ENCODE peak calls at places on chromosomes 16 and 17, in four cellular contexts. C is H1, K is K562, A is HepG2. L is an unnamed sample.

GRCh38 chr16:5200123-5200522 is 102.5 kb upstream of the EEF2KMT start:
- DNase-seq in C (no peak), K (no peak), A (no peak), L (no peak)

GRCh38 chr16:52629296-52629695 is 82.4 kb upstream of the TOX3 start:
- DNase-seq in C (no peak), K (no peak), A (no peak), L (no peak)

GRCh38 chr17:79974786-79975497 is 60.7 kb downstream of the TBC1D16 start:
- DNase-seq in C (peak), K (peak), A (no peak), L (no peak)

GRCh38 chr16:22386976-22387375 is 12.6 kb upstream of the CDR2 start:
- DNase-seq in C (no peak), K (no peak), A (no peak), L (no peak)

GRCh38 chr16:53094013-53094630 is 39.3 kb downstream of the CHD9 start:
- DNase-seq in C (no peak), K (peak), A (no peak), L (peak)

GRCh38 chr17:4333041-4333440 is 33.4 kb downstream of the UBE2G1 start:
- DNase-seq in C (no peak), K (no peak), A (no peak), L (no peak)

GRCh38 chr17:18877104-18877503 is 19.2 kb downstream of the PRPSAP2 start:
- DNase-seq in C (no peak), K (no peak), A (no peak), L (no peak)

GRCh38 chr16:81429045-81429521 is 15.5 kb upstream of the CMIP start:
- DNase-seq in C (no peak), K (no peak), A (peak), L (no peak)

GRCh38 chr17:81420769-81421462 is 25.7 kb downstream of the BAHCC1 start:
- DNase-seq in C (no peak), K (no peak), A (no peak), L (no peak)

GRCh38 chr17:71085238-71086033 is 916.1 kb downstream of the KCNJ2 start:
- DNase-seq in C (peak), K (peak), A (peak), L (no peak)

GRCh38 chr16:55279598-55279997 is 44.4 kb upstream of the IRX6 start:
- DNase-seq in C (no peak), K (no peak), A (no peak), L (no peak)

DNA sequence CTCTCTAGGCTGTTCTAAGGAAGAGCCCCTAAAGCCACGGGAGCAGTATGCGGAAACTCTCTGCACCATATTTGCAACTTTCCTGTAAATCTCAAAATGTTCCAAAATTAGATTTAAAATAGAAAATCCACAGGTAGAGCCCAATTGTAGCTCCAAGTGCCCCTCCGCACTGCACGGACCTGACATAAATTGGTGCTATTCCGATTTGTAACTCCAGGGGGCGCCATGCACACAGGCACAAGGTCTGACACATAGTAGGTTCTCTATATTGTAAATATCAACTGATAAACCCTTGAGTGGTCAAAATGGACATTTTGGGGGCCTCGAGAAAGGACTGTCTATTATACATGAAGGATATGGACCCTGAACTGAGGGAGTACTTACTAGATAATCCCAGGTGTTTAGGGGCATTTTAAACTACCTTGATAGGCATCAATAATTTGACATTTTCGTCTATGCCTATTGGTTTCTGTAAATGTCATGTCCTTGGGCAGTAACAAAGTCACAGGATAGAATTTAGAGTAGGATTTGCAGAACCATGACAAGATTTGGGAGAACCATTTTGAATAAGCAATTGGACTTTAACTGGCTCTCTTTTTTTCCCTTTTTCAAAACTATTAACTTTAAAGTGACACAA is 36.6 kb upstream of the TMEM132E start:
- DNase-seq in C (peak), K (peak), A (no peak), L (no peak)
- TF ChIP-seq GABPA in C (no peak), K (no peak), A (no peak), L (no peak)

GRCh38 chr16:57916735-57917450 is 54.0 kb downstream of the CNGB1 start:
- DNase-seq in C (no peak), K (no peak), A (no peak), L (no peak)

GRCh38 chr16:57920891-57921240 is 50.1 kb downstream of the CNGB1 start:
- DNase-seq in C (no peak), K (no peak), A (no peak), L (no peak)

GRCh38 chr16:57918994-57919393 is 51.9 kb downstream of the CNGB1 start:
- DNase-seq in C (no peak), K (no peak), A (no peak), L (no peak)

GRCh38 chr16:57920215-57920890 is 50.6 kb downstream of the CNGB1 start:
- DNase-seq in C (no peak), K (no peak), A (no peak), L (no peak)

DNA sequence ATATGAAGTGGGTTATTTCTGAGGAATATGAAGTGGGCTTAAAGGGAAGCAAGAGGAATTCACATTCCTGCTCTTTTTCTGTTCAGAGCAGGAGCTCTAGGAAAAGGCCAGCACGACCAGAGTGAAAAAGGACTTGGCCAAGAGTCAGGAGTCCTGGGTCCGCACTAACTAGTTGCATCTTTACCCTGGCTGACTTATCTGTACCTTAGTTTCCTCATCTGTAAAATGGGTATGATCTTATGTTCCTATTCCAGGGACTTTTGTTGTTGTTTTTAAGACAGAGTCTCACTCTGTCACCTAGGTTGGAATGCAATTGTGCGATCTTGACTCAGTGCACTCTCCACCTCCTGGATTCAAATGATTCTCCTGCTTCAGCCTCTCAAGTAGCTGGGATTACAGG is 52.5 kb downstream of the CNGB1 start:
- DNase-seq in C (no peak), K (no peak), A (no peak), L (no peak)
- TF ChIP-seq ATF2 in C (no peak), K (no peak), A (no peak), L (no peak)

GRCh38 chr16:47320546-47321315 is 140.1 kb downstream of the ITFG1 start:
- DNase-seq in C (no peak), K (no peak), A (no peak), L (no peak)

GRCh38 chr16:47316686-47317085 is 144.2 kb downstream of the ITFG1 start:
- DNase-seq in C (no peak), K (no peak), A (no peak), L (no peak)

GRCh38 chr16:47323241-47323640 is 137.6 kb downstream of the ITFG1 start:
- DNase-seq in C (no peak), K (no peak), A (peak), L (no peak)

GRCh38 chr16:47311738-47312505 is 148.9 kb downstream of the ITFG1 start:
- DNase-seq in C (no peak), K (no peak), A (no peak), L (no peak)

GRCh38 chr16:47317465-47318240 is 143.2 kb downstream of the ITFG1 start:
- DNase-seq in C (no peak), K (no peak), A (no peak), L (no peak)
- TF ChIP-seq GABPA in C (no peak), K (no peak), A (no peak), L (no peak)

GRCh38 chr17:1714488-1714979 is 4.4 kb upstream of the TLCD2 start:
- DNase-seq in C (peak), K (peak), A (peak), L (no peak)
- TF ChIP-seq ATF2 in C (no peak), K (no peak), A (peak), L (no peak)

DNA sequence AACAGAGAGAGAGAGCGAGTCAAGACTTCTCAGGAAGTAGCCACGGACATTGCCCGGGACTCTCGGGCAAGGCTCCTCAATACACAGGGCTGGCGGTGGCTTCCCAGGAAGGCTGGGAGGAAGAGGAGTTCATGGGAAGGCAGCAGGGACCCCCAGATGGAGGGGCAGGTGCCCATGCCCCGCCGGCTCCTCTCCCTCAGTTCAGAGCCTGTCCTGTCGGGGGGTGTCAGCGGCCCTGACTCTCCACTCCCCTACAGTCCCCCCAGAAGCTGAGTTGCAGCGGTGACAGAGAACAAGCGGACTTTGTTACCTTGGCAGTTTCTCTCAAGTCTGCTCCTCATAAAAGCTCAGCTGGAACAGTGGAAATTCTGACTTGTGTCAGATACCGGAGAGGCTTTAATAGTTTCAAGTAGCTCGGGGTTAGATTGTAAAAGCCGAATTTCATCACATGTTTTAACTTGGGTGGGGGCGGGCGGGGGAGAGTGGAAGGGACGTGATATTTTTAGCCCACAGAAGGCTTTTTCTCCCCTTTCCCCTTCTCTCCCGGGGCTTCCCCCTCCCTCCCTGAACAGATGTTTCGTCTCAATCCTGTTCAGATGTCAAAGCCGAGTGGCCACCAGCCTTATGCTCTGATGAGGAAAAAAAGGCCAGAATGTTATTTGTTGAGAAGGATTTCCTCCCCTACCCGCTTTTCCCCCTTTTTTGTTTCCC is 65.2 kb downstream of the NKD1 start:
- DNase-seq in C (no peak), K (no peak), A (no peak), L (no peak)
- TF ChIP-seq GABPA in C (no peak), K (no peak), A (no peak), L (no peak)

GRCh38 chr16:56960681-56961281 is 969 bp upstream of the CETP start:
- DNase-seq in C (no peak), K (no peak), A (no peak), L (no peak)

GRCh38 chr16:56961851-56962281 is at the start of gene CETP:
- DNase-seq in C (no peak), K (no peak), A (no peak), L (no peak)

GRCh38 chr16:56964243-56965148 is 2.7 kb downstream of the CETP start:
- DNase-seq in C (peak), K (peak), A (peak), L (no peak)

GRCh38 chr16:56965149-56965938 is 3.6 kb downstream of the CETP start:
- DNase-seq in C (no peak), K (no peak), A (no peak), L (no peak)

DNA sequence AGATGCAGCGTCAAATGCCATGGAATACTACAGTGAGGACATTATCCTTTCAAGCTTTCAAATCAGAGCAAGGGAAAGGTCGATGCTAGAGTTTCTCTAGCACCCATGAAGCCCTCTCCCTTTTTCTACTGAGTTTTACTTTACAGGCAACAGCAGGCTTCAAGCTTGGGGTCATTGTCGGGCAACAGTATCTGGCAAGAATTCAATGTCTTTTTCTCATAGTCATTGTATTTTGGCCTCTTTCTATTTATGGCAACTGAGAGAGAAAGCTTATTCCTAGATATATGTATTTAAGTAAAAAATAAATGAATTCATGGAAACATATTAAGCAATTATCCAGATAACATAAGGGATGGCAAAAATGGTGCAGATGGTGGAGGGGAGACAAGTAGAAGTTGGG is 364 bp upstream of the CETP start:
- DNase-seq in C (no peak), K (no peak), A (no peak), L (no peak)
- TF ChIP-seq ATF2 in C (no peak), K (no peak), A (no peak), L (no peak)

DNA sequence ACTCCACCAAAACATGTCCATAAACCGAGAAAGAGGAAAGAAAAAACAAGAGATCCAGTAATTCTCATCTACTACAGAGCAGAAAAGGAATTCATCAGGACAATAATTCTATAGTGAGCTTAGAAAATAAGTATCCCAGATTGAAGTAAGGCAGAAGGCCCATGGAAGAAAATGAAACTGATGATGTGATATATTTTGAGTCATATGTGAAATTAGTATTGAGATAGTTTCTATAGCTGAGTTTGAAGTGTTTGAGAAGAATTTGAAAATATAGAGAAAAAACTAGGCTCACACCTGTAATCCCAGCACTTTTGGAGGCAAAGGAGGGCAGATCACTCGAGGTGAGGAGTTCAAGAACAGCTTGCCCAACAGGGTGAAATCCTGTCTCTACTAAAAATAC is 19.7 kb downstream of the LUC7L3 start:
- DNase-seq in C (no peak), K (no peak), A (no peak), L (no peak)
- TF ChIP-seq GABPA in C (no peak), K (no peak), A (no peak), L (no peak)

DNA sequence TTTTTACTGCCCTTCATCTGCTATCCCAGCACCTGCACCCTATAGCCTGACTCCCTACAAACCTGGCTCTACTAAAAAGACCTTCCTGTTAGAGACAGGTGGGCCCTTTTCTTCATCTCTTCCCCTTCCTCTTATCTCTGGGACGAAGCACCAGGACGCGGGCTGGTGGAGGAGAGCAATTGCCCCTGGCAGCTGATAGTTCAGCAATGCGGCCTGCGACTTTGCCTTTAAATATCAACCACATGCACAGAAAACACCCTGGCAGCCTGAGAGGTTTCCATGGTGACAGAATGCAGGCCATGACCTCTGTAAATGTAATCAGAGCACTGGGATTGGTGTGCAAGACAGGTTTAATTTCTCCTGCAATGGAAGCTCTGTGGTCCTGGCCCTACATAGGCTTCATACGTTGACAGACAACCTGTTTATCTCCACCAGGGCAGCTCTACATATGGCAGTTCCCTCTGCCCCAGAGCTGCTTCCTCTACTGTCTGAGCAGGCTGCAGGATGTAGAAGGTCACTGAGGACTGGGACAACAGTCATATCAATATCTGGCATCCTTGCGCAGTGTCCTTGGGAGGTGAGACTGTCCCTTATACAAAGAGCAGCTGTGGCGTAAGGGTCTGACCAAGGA is 10.0 kb upstream of the SKAP1 start:
- DNase-seq in C (no peak), K (peak), A (no peak), L (no peak)
- TF ChIP-seq ATF2 in C (no peak), K (no peak), A (no peak), L (no peak)

GRCh38 chr17:77465358-77466041 is 324.7 kb downstream of the SEC14L1 start:
- DNase-seq in C (peak), K (no peak), A (no peak), L (peak)
- TF ChIP-seq GABPA in C (no peak), K (peak), A (no peak), L (no peak)

L was measured in GM12878.